ENCODE peak calls at places on chromosomes 6 and 20, in nine cellular contexts. X, O, J, A, S, U, V, Z and R are unnamed samples.

GRCh38 chr20:62269378-62269777 is 31.1 kb downstream of the OSBPL2 start:
- DNase-seq in X (no peak), U (no peak), A (no peak), V (no peak), J (no peak), O (no peak), Z (no peak), S (no peak), R (no peak)

GRCh38 chr6:49744259-49744658 is at the start of gene CRISP3:
- DNase-seq in J (no peak), X (no peak), Z (no peak), V (no peak), A (no peak), U (no peak), S (no peak), O (no peak), R (no peak)

GRCh38 chr6:132130530-132131298 is 179.5 kb upstream of the CCN2 start:
- DNase-seq in S (no peak), U (peak; percentile 23), Z (peak; percentile 84), O (peak; percentile 65), A (no peak), J (no peak), X (peak; percentile 69), V (no peak), R (no peak)

GRCh38 chr6:39050453-39051112 is 2.0 kb downstream of the GLP1R start:
- DNase-seq in Z (no peak), S (no peak), A (no peak), V (no peak), J (no peak), O (no peak), X (peak; percentile 37), U (no peak), R (no peak)

GRCh38 chr6:22631101-22631500 is 61.7 kb downstream of the HDGFL1 start:
- DNase-seq in X (no peak), A (no peak), U (no peak), V (no peak), Z (no peak), O (no peak), J (no peak), S (no peak), R (no peak)

GRCh38 chr6:22445946-22446345 is 123.4 kb upstream of the HDGFL1 start:
- DNase-seq in O (no peak), X (no peak), A (no peak), J (no peak), S (no peak), Z (no peak), U (no peak), V (no peak), R (no peak)

GRCh38 chr6:155143610-155144106 is 120.2 kb upstream of the CLDN20 start:
- DNase-seq in X (no peak), S (no peak), O (no peak), J (no peak), U (no peak), Z (no peak), V (no peak), A (no peak), R (no peak)

GRCh38 chr6:26472549-26473245 is 14.9 kb downstream of the BTN2A1 start:
- DNase-seq in V (no peak), Z (no peak), U (no peak), A (no peak), O (no peak), X (no peak), S (no peak), J (no peak), R (no peak)

GRCh38 chr20:22289442-22289841 is 294.9 kb downstream of the FOXA2 start:
- DNase-seq in Z (no peak), S (no peak), U (no peak), X (no peak), V (no peak), A (no peak), O (no peak), J (no peak), R (no peak)

GRCh38 chr20:63643499-63643898 is 9.7 kb downstream of the STMN3 start:
- DNase-seq in O (no peak), U (no peak), Z (no peak), A (no peak), S (no peak), X (peak; percentile 86), J (no peak), V (no peak), R (no peak)

GRCh38 chr20:9262653-9263194 is 193.8 kb downstream of the PLCB4 start:
- DNase-seq in J (no peak), Z (no peak), X (no peak), V (no peak), S (no peak), A (no peak), U (no peak), O (no peak), R (no peak)

GRCh38 chr20:40438161-40438835 is 250.7 kb downstream of the MAFB start:
- DNase-seq in X (no peak), O (peak; percentile 54), S (no peak), A (no peak), Z (no peak), U (no peak), V (no peak), J (no peak), R (no peak)

GRCh38 chr6:167306401-167306998 is 15.4 kb downstream of the UNC93A start:
- DNase-seq in X (no peak), U (no peak), J (no peak), O (no peak), S (no peak), A (no peak), V (no peak), Z (no peak), R (no peak)

DNA sequence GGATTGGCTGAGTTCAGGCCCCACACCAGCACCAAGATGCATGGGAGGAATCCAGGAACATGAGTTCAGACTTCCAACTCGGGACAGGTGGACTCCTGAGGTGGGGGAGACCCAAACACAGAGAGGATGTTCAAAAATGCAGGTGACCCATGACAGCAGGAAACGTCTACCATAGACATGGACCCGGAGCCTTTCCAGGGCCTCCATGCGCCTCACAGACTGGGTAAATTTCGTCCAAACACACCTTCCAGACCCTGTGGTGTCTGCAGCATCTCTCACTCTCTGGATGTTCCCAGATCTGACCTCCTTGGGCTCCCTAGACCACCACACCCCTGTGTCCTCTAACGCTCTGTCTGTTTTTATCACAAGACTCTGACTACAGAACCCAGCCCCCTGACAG is 87.7 kb downstream of the PXDC1 start:
- DNase-seq in Z (no peak), U (no peak), A (no peak), V (no peak), O (no peak), J (no peak), X (no peak), S (no peak), R (no peak)
- H3K27ac ChIP-seq in Z (no peak overlapping the region), U (no peak overlapping the region), A (no peak overlapping the region), V (no peak overlapping the region), O (no peak overlapping the region), J (no peak overlapping the region), X (no peak overlapping the region), S (no peak overlapping the region), R (no peak overlapping the region)

GRCh38 chr6:158755636-158756035 is 63.5 kb downstream of the EZR start:
- DNase-seq in J (peak; percentile 7), O (no peak), Z (no peak), S (no peak), X (no peak), U (peak; percentile 12), A (no peak), V (no peak), R (no peak)

GRCh38 chr6:158756977-158757752 is 62.0 kb downstream of the EZR start:
- DNase-seq in Z (no peak), A (no peak), O (no peak), V (peak; percentile 26), J (peak; percentile 22), X (no peak), U (no peak), S (no peak), R (no peak)

GRCh38 chr6:158754738-158755137 is 64.4 kb downstream of the EZR start:
- DNase-seq in O (no peak), U (peak; percentile 21), J (no peak), V (no peak), S (no peak), Z (no peak), A (no peak), X (no peak), R (no peak)

GRCh38 chr6:158757753-158758090 is 61.4 kb downstream of the EZR start:
- DNase-seq in A (no peak), U (no peak), V (no peak), J (peak; percentile 10), O (no peak), Z (no peak), S (no peak), X (no peak), R (no peak)

DNA sequence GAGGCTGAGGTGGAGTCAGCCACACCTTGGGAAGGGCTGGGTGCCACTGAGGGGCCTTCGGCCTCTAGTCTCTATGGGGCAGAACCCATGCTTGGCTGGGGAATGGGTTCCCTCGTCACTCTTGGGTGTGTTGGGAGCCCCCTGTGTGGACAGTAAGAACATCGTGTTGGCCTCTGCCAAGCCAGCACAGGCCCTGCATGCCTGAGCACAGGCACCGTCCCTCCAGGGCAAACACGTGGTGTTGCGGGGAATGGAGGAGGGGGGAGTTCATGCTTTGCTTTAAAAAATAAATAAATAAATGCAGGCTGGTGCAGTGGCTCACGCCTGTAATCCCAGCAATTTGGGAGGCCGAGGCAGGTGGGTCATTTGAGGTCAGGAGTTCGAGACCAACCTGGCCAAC is 63.0 kb downstream of the EZR start:
- DNase-seq in X (no peak), S (no peak), J (peak; percentile 15), V (no peak), Z (no peak), U (peak; percentile 17), O (no peak), A (no peak), R (no peak)
- H3K36me3 ChIP-seq in X (peaks cover 14% of the 10 kb centered on the region), S (no peaks in the 10 kb centered on the region), J (peaks cover 43% of the 10 kb centered on the region), V (peaks cover 14% of the 10 kb centered on the region), Z (no peaks in the 10 kb centered on the region), U (no peaks in the 10 kb centered on the region), O (no peaks in the 10 kb centered on the region), A (no peaks in the 10 kb centered on the region), R (peaks cover 39% of the 10 kb centered on the region)

DNA sequence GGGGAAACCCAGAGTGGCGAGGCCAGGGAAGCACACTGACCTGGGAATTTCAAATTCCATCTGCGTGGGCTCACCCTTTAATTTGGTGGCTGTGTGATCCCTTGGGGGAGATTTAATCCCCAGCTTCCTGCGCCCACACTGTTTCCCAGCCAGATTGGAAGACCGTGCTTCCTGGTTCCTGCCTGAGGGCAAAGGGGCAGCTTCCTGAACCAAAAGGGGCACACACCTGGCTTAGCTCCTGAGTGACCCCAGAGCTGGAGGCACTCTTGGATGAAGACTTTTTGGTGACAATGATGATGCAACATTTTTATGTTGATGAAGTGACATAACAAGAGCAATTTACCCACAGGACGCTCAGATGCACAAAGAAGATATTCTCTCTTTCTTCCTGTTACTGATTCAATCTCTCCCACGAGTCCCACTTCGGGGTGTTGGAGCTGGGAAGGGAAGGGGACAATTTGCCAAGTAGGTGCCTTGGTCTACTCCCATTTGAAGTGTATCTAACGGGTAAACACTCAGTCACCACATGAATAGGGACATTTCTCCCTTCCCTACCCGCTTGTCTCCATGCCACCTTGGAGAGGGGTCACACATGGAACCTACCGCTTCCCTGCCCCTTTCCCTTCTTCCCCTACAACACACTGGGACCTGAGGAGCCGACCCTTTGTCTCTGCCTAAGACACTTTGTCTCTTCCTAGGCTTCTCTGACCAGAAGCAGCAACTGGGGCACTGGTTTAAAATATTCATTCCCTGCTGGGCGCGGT is 28.6 kb upstream of the CDKN1A start:
- DNase-seq in X (peak; percentile 41), U (no peak), V (no peak), Z (no peak), O (no peak), J (no peak), S (no peak), A (no peak), R (no peak)
- H3K27ac ChIP-seq in X (no peak overlapping the region), U (no peak overlapping the region), V (no peak overlapping the region), Z (no peak overlapping the region), O (no peak overlapping the region), J (no peak overlapping the region), S (no peak overlapping the region), A (peak overlapping the region; percentile 34), R (no peak overlapping the region)

GRCh38 chr6:89862698-89863097 is 31.6 kb upstream of the GJA10 start:
- DNase-seq in U (no peak), J (no peak), O (no peak), S (no peak), Z (no peak), A (no peak), V (no peak), X (no peak), R (no peak)
- H3K36me3 ChIP-seq in U (no peaks in the 10 kb centered on the region), J (peaks cover 98% of the 10 kb centered on the region), O (peaks cover 50% of the 10 kb centered on the region), S (peaks cover 13% of the 10 kb centered on the region), Z (peaks cover 8% of the 10 kb centered on the region), A (peaks cover 13% of the 10 kb centered on the region), V (peaks cover 17% of the 10 kb centered on the region), X (peaks cover 83% of the 10 kb centered on the region), R (peaks cover 44% of the 10 kb centered on the region)